ENCODE peak calls at places on chromosome 17, in five cellular contexts. K is body of pancreas, M is A549, X is heart left ventricle, T is HCT116. J is an unnamed sample.
A peak's percentile ranks its signal among the peaks of the same experiment; 100 is the strongest.

GRCh38 chr17:40779181-40779909 is 3.0 kb downstream of the KRT27 start:
- ATAC-seq in T (no peak), X (no peak), M (peak; percentile 93), K (no peak), J (no peak)

GRCh38 chr17:43434902-43435319 is 36.1 kb downstream of the ARL4D start:
- ATAC-seq in M (no peak), X (no peak), T (peak; percentile 89), K (no peak), J (no peak)

GRCh38 chr17:72761431-72761830 is 331.1 kb downstream of the SLC39A11 start:
- ATAC-seq in K (no peak), T (no peak), M (no peak), X (no peak), J (no peak)

GRCh38 chr17:70808596-70808995 is 639.3 kb downstream of the KCNJ2 start:
- ATAC-seq in T (peak; percentile 95), X (no peak), M (peak; percentile 56), K (no peak), J (no peak)

GRCh38 chr17:19702231-19702641 is 14.1 kb downstream of the SLC47A2 start:
- ATAC-seq in X (no peak), M (no peak), T (no peak), K (no peak), J (no peak)

GRCh38 chr17:3695129-3695722 is 729 bp downstream of the P2RX5 start:
- ATAC-seq in M (peak; percentile 55), X (peak; percentile 75), T (peak; percentile 42), K (no peak), J (no peak)

GRCh38 chr17:47742319-47743181 is 9.5 kb downstream of the TBX21 start:
- ATAC-seq in T (peak; percentile 79), M (no peak), X (no peak), K (no peak), J (no peak)

GRCh38 chr17:68457168-68457538 is at the start of gene WIPI1:
- ATAC-seq in K (peak; percentile 16), X (no peak), T (peak; percentile 54), M (peak; percentile 67), J (peak; percentile 17)

GRCh38 chr17:48139948-48140347 is 32.4 kb downstream of the SNX11 start:
- ATAC-seq in X (no peak), M (no peak), T (no peak), K (no peak), J (no peak)

GRCh38 chr17:39687546-39688474 is at the start of gene PGAP3:
- ATAC-seq in M (peak; percentile 96), T (peak; percentile 95), X (peak; percentile 86), K (peak; percentile 93), J (peak; percentile 94)

GRCh38 chr17:39684369-39685043 is 3.4 kb downstream of the PGAP3 start:
- ATAC-seq in X (no peak), M (no peak), K (no peak), T (no peak), J (no peak)

GRCh38 chr17:39687101-39687545 is 734 bp downstream of the PGAP3 start:
- ATAC-seq in K (no peak), M (no peak), T (no peak), X (no peak), J (no peak)

GRCh38 chr17:39688945-39689344 is 1.1 kb upstream of the PGAP3 start:
- ATAC-seq in X (no peak), K (no peak), M (no peak), T (no peak), J (no peak)

GRCh38 chr17:39688475-39688835 is 598 bp upstream of the PGAP3 start:
- ATAC-seq in X (no peak), M (no peak), T (no peak), K (no peak), J (no peak)
- H3K4me3 ChIP-seq in X (peak overlapping the region; percentile 95), M (peak overlapping the region; percentile 61), T (peak overlapping the region; percentile 89), K (peak overlapping the region; percentile 58), J (peak overlapping the region; percentile 76)

DNA sequence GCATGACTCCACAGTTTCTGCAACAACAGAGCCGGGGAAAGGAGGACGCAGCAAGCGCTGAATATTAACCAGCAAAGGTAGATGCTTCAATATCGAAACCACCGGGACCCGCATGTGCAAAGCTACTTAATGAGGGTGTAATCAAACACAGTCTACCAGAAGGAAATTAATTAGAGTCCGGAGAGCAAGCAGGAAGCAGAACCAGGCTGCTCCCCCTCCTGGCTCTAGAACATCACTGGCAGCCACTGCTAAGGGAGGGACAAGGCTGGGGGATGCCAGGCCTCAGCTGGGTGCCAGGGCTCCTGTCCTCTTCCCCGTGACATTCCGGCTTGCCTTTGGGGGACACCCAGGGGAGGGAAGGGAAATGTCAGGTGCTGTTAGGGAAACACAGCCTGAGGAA is 21.7 kb downstream of the LRRC75A start:
- ATAC-seq in X (peak; percentile 52), K (peak; percentile 52), T (no peak), M (no peak), J (no peak)
- TF ChIP-seq CTCF in X (no peak), K (no peak), T (no peak), M (no peak), J (no peak)

GRCh38 chr17:81346090-81346907 is 49.0 kb upstream of the BAHCC1 start:
- ATAC-seq in K (peak; percentile 76), M (peak; percentile 68), T (peak; percentile 78), X (peak; percentile 91), J (peak; percentile 86)
- TF ChIP-seq POLR2A in K (peak; percentile 94), M (peak; percentile 78), T (peak; percentile 45), X (no peak), J (peak; percentile 94)

DNA sequence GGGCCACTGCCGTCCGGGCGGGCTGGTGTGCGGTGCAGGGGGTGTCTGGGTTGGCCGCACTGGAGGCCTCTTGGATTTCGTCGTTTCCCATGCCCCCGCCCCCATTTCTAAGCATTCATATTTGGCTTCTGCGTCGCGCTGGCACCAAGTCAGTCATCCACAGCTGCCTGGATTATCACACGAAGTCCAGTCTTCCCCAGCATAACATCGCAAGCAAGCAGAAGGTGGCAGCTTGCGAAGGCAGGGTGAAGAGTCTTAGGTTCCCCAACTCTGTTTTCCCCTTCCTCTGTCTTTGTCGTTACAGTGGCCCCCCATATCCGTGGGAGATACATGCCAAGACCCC is 43.5 kb downstream of the ELAC2 start:
- ATAC-seq in T (no peak), X (no peak), M (no peak), K (no peak), J (no peak)
- H3K4me3 ChIP-seq in T (no peak overlapping the region), X (peak overlapping the region; percentile 47), M (no peak overlapping the region), K (no peak overlapping the region), J (peak overlapping the region; percentile 34)

GRCh38 chr17:50213026-50214015 is 11.9 kb upstream of the COL1A1 start:
- ATAC-seq in X (no peak), K (no peak), T (peak; percentile 68), M (peak; percentile 15), J (no peak)
- TF ChIP-seq CTCF in X (no peak), K (no peak), T (no peak), M (peak; percentile 14), J (no peak)

GRCh38 chr17:17568772-17569195 is 22.7 kb downstream of the PEMT start:
- ATAC-seq in K (peak; percentile 66), M (peak; percentile 58), T (peak; percentile 89), X (no peak), J (no peak)

GRCh38 chr17:17569691-17570090 is 21.8 kb downstream of the PEMT start:
- ATAC-seq in T (no peak), X (peak; percentile 32), K (peak; percentile 41), M (peak; percentile 4), J (no peak)

GRCh38 chr17:17565471-17566365 is 25.8 kb downstream of the PEMT start:
- ATAC-seq in X (no peak), M (no peak), T (no peak), K (no peak), J (no peak)

GRCh38 chr17:17567114-17567513 is 24.4 kb downstream of the PEMT start:
- ATAC-seq in K (no peak), T (no peak), X (peak; percentile 77), M (no peak), J (no peak)

DNA sequence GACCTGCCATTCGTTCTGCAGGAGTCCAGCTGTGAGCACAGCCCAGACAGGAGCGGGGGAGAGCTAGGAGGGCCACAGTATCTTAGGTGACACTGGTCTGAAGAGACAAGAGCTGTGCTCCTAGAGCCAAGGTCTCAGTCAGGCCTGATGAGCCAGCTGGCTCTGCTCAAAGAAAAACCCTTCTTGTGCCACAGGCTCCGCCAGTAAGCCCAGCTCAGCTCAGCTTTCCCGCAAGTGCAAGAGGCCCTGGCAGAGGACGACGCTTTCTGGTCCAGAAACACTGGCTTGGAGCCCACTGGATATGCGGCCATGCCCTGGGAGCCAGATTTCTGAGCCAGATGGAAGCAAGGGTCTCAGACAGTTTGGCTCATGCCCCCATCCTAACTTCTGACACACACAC is 23.9 kb downstream of the PEMT start:
- ATAC-seq in K (peak; percentile 40), T (no peak), X (peak; percentile 58), M (no peak), J (peak; percentile 57)
- TF ChIP-seq POLR2A in K (no peak), T (no peak), X (no peak), M (no peak), J (no peak)

GRCh38 chr17:2055494-2056220 is 754 bp downstream of the HIC1 start:
- ATAC-seq in X (no peak), M (no peak), T (no peak), K (no peak), J (no peak)

GRCh38 chr17:2054740-2055493 is at the start of gene HIC1:
- ATAC-seq in T (peak; percentile 62), M (peak; percentile 48), X (peak; percentile 33), K (peak; percentile 45), J (peak; percentile 54)

GRCh38 chr17:2053380-2054261 is 1.3 kb upstream of the HIC1 start:
- ATAC-seq in M (peak; percentile 19), T (no peak), K (no peak), X (no peak), J (peak; percentile 22)

GRCh38 chr17:2056221-2057129 is 1.6 kb downstream of the HIC1 start:
- ATAC-seq in X (no peak), T (no peak), M (no peak), K (no peak), J (no peak)

GRCh38 chr17:2054262-2054739 is 602 bp upstream of the HIC1 start:
- ATAC-seq in M (peak; percentile 36), K (no peak), X (no peak), T (no peak), J (no peak)
- H3K4me3 ChIP-seq in M (peak overlapping the region; percentile 50), K (no peak overlapping the region), X (peak overlapping the region; percentile 82), T (no peak overlapping the region), J (peak overlapping the region; percentile 27)

GRCh38 chr17:76820523-76820922 is 47.7 kb upstream of the MGAT5B start:
- ATAC-seq in X (no peak), M (no peak), K (no peak), T (no peak), J (no peak)

GRCh38 chr17:76824103-76824502 is 44.1 kb upstream of the MGAT5B start:
- ATAC-seq in X (no peak), T (no peak), M (no peak), K (no peak), J (no peak)

GRCh38 chr17:76822184-76822778 is 45.9 kb upstream of the MGAT5B start:
- ATAC-seq in X (no peak), K (no peak), M (no peak), T (no peak), J (no peak)

GRCh38 chr17:76816590-76817135 is 51.5 kb upstream of the MGAT5B start:
- ATAC-seq in K (no peak), T (peak; percentile 96), M (peak; percentile 95), X (no peak), J (no peak)

GRCh38 chr17:76820039-76820438 is 48.2 kb upstream of the MGAT5B start:
- ATAC-seq in X (no peak), K (no peak), T (no peak), M (no peak), J (no peak)
- TF ChIP-seq CTCF in X (no peak), K (no peak), T (no peak), M (no peak), J (no peak)